ENCODE peak calls at places on chromosomes 4 and X, in ten cellular contexts. One of them, this sample, is unnamed.

GRCh38 chr4:74018771-74019170 is 19.7 kb downstream of the CXCL3 start:
- DNase-seq in bronchial epithelial cell: peak
- DNase-seq in neural crest cell: no peak
- DNase-seq in GM12865: no peak
- DNase-seq in fibroblast of pulmonary artery: no peak
- DNase-seq in endothelial cell: no peak
- DNase-seq in fibroblast of lung: no peak
- DNase-seq in upper lobe of right lung: no peak
- DNase-seq in lower lobe of right lung: peak
- DNase-seq in uterus: no peak
- DNase-seq in this sample: peak

GRCh38 chrX:24862343-24862742 is 153.4 kb downstream of the ARX start:
- DNase-seq in bronchial epithelial cell: no peak
- DNase-seq in uterus: no peak
- DNase-seq in GM12865: no peak
- DNase-seq in fibroblast of lung: peak
- DNase-seq in neural crest cell: no peak
- DNase-seq in lower lobe of right lung: no peak
- DNase-seq in endothelial cell: no peak
- DNase-seq in fibroblast of pulmonary artery: peak
- DNase-seq in upper lobe of right lung: no peak
- DNase-seq in this sample: no peak

GRCh38 chrX:113512700-113513395 is 672.2 kb upstream of the AMOT start:
- DNase-seq in bronchial epithelial cell: peak
- DNase-seq in fibroblast of pulmonary artery: peak
- DNase-seq in neural crest cell: no peak
- DNase-seq in fibroblast of lung: peak
- DNase-seq in GM12865: no peak
- DNase-seq in lower lobe of right lung: no peak
- DNase-seq in uterus: no peak
- DNase-seq in endothelial cell: no peak
- DNase-seq in upper lobe of right lung: no peak
- DNase-seq in this sample: peak

GRCh38 chrX:103356897-103357296 is 591 bp downstream of the TCEAL9 start:
- DNase-seq in upper lobe of right lung: no peak
- DNase-seq in fibroblast of pulmonary artery: no peak
- DNase-seq in bronchial epithelial cell: no peak
- DNase-seq in uterus: peak
- DNase-seq in GM12865: no peak
- DNase-seq in fibroblast of lung: no peak
- DNase-seq in neural crest cell: no peak
- DNase-seq in endothelial cell: peak
- DNase-seq in lower lobe of right lung: no peak
- DNase-seq in this sample: no peak

GRCh38 chrX:45743081-45743533 is 542.4 kb upstream of the DIPK2B start:
- DNase-seq in neural crest cell: no peak
- DNase-seq in fibroblast of pulmonary artery: peak
- DNase-seq in upper lobe of right lung: no peak
- DNase-seq in lower lobe of right lung: no peak
- DNase-seq in fibroblast of lung: peak
- DNase-seq in endothelial cell: no peak
- DNase-seq in GM12865: peak
- DNase-seq in uterus: no peak
- DNase-seq in bronchial epithelial cell: peak
- DNase-seq in this sample: peak

GRCh38 chr4:20418865-20419451 is 167.3 kb downstream of the SLIT2 start:
- DNase-seq in uterus: no peak
- DNase-seq in endothelial cell: no peak
- DNase-seq in neural crest cell: no peak
- DNase-seq in upper lobe of right lung: no peak
- DNase-seq in GM12865: peak
- DNase-seq in lower lobe of right lung: no peak
- DNase-seq in fibroblast of pulmonary artery: peak
- DNase-seq in bronchial epithelial cell: peak
- DNase-seq in fibroblast of lung: peak
- DNase-seq in this sample: peak

GRCh38 chr4:138162259-138162658 is 79.9 kb downstream of the SLC7A11 start:
- DNase-seq in upper lobe of right lung: no peak
- DNase-seq in GM12865: no peak
- DNase-seq in fibroblast of lung: no peak
- DNase-seq in fibroblast of pulmonary artery: no peak
- DNase-seq in lower lobe of right lung: no peak
- DNase-seq in bronchial epithelial cell: peak
- DNase-seq in uterus: no peak
- DNase-seq in neural crest cell: no peak
- DNase-seq in endothelial cell: no peak
- DNase-seq in this sample: peak

GRCh38 chrX:97158270-97158669 is 274.6 kb downstream of the RPA4 start:
- DNase-seq in fibroblast of lung: no peak
- DNase-seq in upper lobe of right lung: no peak
- DNase-seq in neural crest cell: no peak
- DNase-seq in GM12865: no peak
- DNase-seq in fibroblast of pulmonary artery: no peak
- DNase-seq in endothelial cell: no peak
- DNase-seq in bronchial epithelial cell: peak
- DNase-seq in lower lobe of right lung: no peak
- DNase-seq in uterus: no peak
- DNase-seq in this sample: peak

GRCh38 chr4:151824647-151825046 is 63.8 kb upstream of the GATB start:
- DNase-seq in neural crest cell: no peak
- DNase-seq in bronchial epithelial cell: no peak
- DNase-seq in upper lobe of right lung: no peak
- DNase-seq in endothelial cell: no peak
- DNase-seq in fibroblast of pulmonary artery: no peak
- DNase-seq in fibroblast of lung: no peak
- DNase-seq in GM12865: no peak
- DNase-seq in lower lobe of right lung: no peak
- DNase-seq in uterus: no peak
- DNase-seq in this sample: no peak

GRCh38 chr4:17029964-17030363 is 131.5 kb upstream of the LDB2 start:
- DNase-seq in uterus: no peak
- DNase-seq in bronchial epithelial cell: peak
- DNase-seq in GM12865: no peak
- DNase-seq in lower lobe of right lung: no peak
- DNase-seq in fibroblast of pulmonary artery: no peak
- DNase-seq in fibroblast of lung: no peak
- DNase-seq in neural crest cell: no peak
- DNase-seq in upper lobe of right lung: no peak
- DNase-seq in endothelial cell: no peak
- DNase-seq in this sample: peak

GRCh38 chr4:143921160-143921559 is 15.8 kb upstream of the GYPE start:
- DNase-seq in endothelial cell: no peak
- DNase-seq in fibroblast of lung: no peak
- DNase-seq in neural crest cell: no peak
- DNase-seq in bronchial epithelial cell: no peak
- DNase-seq in uterus: no peak
- DNase-seq in fibroblast of pulmonary artery: peak
- DNase-seq in GM12865: no peak
- DNase-seq in lower lobe of right lung: no peak
- DNase-seq in upper lobe of right lung: no peak
- DNase-seq in this sample: no peak
- TF ChIP-seq CTCF in endothelial cell: no peak
- TF ChIP-seq CTCF in fibroblast of lung: no peak
- TF ChIP-seq CTCF in neural crest cell: no peak
- TF ChIP-seq CTCF in bronchial epithelial cell: no peak
- TF ChIP-seq CTCF in uterus: no peak
- TF ChIP-seq CTCF in fibroblast of pulmonary artery: no peak
- TF ChIP-seq CTCF in GM12865: no peak
- TF ChIP-seq CTCF in lower lobe of right lung: no peak
- TF ChIP-seq CTCF in upper lobe of right lung: no peak
- TF ChIP-seq CTCF in this sample: no peak

DNA sequence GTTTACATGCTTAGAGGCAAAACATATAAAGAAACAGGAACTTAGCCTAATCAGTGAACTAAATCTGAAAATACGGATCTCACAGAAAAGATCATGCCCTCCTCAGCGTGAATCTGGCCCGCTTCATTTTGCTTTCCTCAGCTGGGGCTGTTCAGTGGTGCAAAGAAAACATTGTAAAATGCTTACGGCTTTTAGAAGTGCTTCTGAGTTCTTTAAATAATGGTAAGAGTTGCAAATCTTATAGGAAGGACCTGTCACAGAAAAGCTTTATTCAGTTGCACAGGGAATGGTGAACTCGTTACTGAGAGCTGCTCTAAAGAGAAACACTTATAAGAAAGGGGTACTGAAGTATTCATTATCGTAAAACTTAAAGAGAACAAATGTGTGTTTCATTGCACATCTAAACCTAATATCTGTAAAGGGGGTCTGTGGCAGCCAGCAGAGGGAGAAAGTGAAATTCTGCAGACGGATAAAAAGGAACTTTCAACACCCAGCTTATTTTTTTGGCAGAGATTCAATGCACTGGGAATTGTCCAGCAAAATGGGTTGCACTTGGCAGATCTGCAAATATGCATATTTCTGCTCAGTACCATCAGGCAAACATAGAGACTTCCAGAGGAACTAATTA is 139.2 kb upstream of the ANK2 start:
- DNase-seq in lower lobe of right lung: no peak
- DNase-seq in upper lobe of right lung: no peak
- DNase-seq in fibroblast of pulmonary artery: peak
- DNase-seq in neural crest cell: no peak
- DNase-seq in uterus: no peak
- DNase-seq in endothelial cell: no peak
- DNase-seq in fibroblast of lung: peak
- DNase-seq in bronchial epithelial cell: no peak
- DNase-seq in GM12865: no peak
- DNase-seq in this sample: no peak
- TF ChIP-seq CTCF in lower lobe of right lung: no peak
- TF ChIP-seq CTCF in upper lobe of right lung: no peak
- TF ChIP-seq CTCF in fibroblast of pulmonary artery: peak
- TF ChIP-seq CTCF in neural crest cell: no peak
- TF ChIP-seq CTCF in uterus: no peak
- TF ChIP-seq CTCF in endothelial cell: no peak
- TF ChIP-seq CTCF in fibroblast of lung: no peak
- TF ChIP-seq CTCF in bronchial epithelial cell: no peak
- TF ChIP-seq CTCF in GM12865: no peak
- TF ChIP-seq CTCF in this sample: no peak

GRCh38 chr4:184142121-184143000 is 75.3 kb downstream of the ENPP6 start:
- DNase-seq in endothelial cell: no peak
- DNase-seq in neural crest cell: no peak
- DNase-seq in uterus: no peak
- DNase-seq in upper lobe of right lung: no peak
- DNase-seq in GM12865: no peak
- DNase-seq in lower lobe of right lung: no peak
- DNase-seq in fibroblast of lung: no peak
- DNase-seq in bronchial epithelial cell: no peak
- DNase-seq in fibroblast of pulmonary artery: no peak
- DNase-seq in this sample: no peak

GRCh38 chr4:184147858-184148799 is 69.5 kb downstream of the ENPP6 start:
- DNase-seq in bronchial epithelial cell: no peak
- DNase-seq in upper lobe of right lung: no peak
- DNase-seq in GM12865: no peak
- DNase-seq in uterus: no peak
- DNase-seq in endothelial cell: no peak
- DNase-seq in lower lobe of right lung: no peak
- DNase-seq in neural crest cell: no peak
- DNase-seq in fibroblast of pulmonary artery: no peak
- DNase-seq in fibroblast of lung: peak
- DNase-seq in this sample: no peak

GRCh38 chr4:184146951-184147350 is 70.7 kb downstream of the ENPP6 start:
- DNase-seq in upper lobe of right lung: no peak
- DNase-seq in uterus: no peak
- DNase-seq in endothelial cell: no peak
- DNase-seq in bronchial epithelial cell: no peak
- DNase-seq in lower lobe of right lung: no peak
- DNase-seq in fibroblast of lung: no peak
- DNase-seq in neural crest cell: no peak
- DNase-seq in GM12865: no peak
- DNase-seq in fibroblast of pulmonary artery: no peak
- DNase-seq in this sample: no peak

GRCh38 chr4:184145596-184145995 is 72.1 kb downstream of the ENPP6 start:
- DNase-seq in bronchial epithelial cell: no peak
- DNase-seq in lower lobe of right lung: no peak
- DNase-seq in endothelial cell: no peak
- DNase-seq in GM12865: no peak
- DNase-seq in uterus: no peak
- DNase-seq in upper lobe of right lung: no peak
- DNase-seq in neural crest cell: no peak
- DNase-seq in fibroblast of lung: no peak
- DNase-seq in fibroblast of pulmonary artery: no peak
- DNase-seq in this sample: no peak

DNA sequence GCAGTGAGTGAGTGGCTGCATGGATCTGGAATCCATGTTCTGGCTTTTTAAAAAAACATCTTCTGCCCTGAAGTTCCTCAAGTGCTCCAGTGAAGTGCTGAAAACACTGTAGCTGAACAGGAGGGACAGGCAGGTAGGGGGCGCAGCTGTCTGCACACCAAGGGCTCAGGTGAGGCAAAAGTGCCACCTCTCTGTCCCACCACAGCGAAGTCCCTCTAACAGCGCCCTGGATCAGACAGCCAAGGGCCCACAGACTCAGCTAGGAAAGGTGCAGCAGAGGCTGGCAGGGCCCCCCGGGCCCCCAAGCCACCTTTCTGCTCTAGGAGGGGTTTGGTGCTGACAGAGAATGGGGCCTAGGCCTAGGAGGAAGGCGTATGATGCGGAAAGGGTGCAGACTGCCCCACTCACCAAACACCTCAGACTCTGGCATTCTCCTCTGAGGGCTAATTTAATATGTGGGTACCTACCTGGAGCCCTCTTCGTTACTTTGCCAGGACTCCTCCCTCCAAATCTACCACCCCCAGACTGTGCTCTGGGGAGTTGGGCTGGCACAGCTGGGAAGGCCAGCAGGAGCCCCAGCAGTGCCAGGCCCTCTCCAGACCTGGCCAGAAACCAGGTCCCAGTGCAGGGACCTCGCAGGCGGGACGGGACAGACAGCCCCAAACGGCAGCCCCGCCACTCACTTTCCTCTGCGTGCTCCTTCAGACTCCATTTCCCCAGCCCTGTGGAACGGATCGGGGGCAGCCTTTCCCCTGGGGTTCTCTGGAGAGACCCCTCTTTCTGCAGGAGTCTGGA is 73.7 kb downstream of the ENPP6 start:
- DNase-seq in neural crest cell: no peak
- DNase-seq in lower lobe of right lung: no peak
- DNase-seq in endothelial cell: no peak
- DNase-seq in GM12865: peak
- DNase-seq in uterus: no peak
- DNase-seq in upper lobe of right lung: no peak
- DNase-seq in fibroblast of lung: no peak
- DNase-seq in bronchial epithelial cell: no peak
- DNase-seq in fibroblast of pulmonary artery: no peak
- DNase-seq in this sample: no peak
- TF ChIP-seq CTCF in neural crest cell: no peak
- TF ChIP-seq CTCF in lower lobe of right lung: peak
- TF ChIP-seq CTCF in endothelial cell: no peak
- TF ChIP-seq CTCF in GM12865: peak
- TF ChIP-seq CTCF in uterus: no peak
- TF ChIP-seq CTCF in upper lobe of right lung: no peak
- TF ChIP-seq CTCF in fibroblast of lung: no peak
- TF ChIP-seq CTCF in bronchial epithelial cell: no peak
- TF ChIP-seq CTCF in fibroblast of pulmonary artery: no peak
- TF ChIP-seq CTCF in this sample: no peak

DNA sequence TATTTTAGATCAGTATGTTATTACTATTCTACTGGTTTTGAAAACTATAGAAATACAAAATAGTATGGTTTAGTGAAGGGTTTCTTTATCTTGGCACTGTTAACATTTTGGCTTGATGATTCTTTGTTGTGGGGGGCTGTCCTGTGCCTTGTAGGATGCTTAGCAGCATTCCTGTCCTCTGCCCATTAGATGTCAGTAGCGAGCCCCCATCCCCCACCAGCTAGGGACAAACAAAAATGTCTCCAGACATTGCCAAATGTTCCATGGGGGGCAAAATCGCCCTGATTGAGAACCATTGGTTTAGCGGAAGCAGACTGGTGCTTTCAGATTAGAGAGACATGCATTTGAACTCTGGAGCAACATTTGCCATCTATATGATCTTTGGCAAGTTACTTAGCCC is 23.3 kb downstream of the SPARCL1 start:
- DNase-seq in lower lobe of right lung: no peak
- DNase-seq in upper lobe of right lung: no peak
- DNase-seq in endothelial cell: no peak
- DNase-seq in uterus: no peak
- DNase-seq in fibroblast of lung: no peak
- DNase-seq in GM12865: no peak
- DNase-seq in bronchial epithelial cell: no peak
- DNase-seq in fibroblast of pulmonary artery: no peak
- DNase-seq in neural crest cell: no peak
- DNase-seq in this sample: no peak
- TF ChIP-seq CTCF in lower lobe of right lung: no peak
- TF ChIP-seq CTCF in upper lobe of right lung: no peak
- TF ChIP-seq CTCF in endothelial cell: no peak
- TF ChIP-seq CTCF in uterus: no peak
- TF ChIP-seq CTCF in fibroblast of lung: no peak
- TF ChIP-seq CTCF in GM12865: no peak
- TF ChIP-seq CTCF in bronchial epithelial cell: peak
- TF ChIP-seq CTCF in fibroblast of pulmonary artery: peak
- TF ChIP-seq CTCF in neural crest cell: no peak
- TF ChIP-seq CTCF in this sample: no peak

This sample was measured in epithelial cell of esophagus.